ENCODE peak calls at places on chromosomes 6 and 20, in four cellular contexts. K is AG09319; V is CD4-positive, CD25-positive, alpha-beta regulatory T cell; O is neural progenitor cell. X is an unnamed sample.

GRCh38 chr6:1313755-1314503 is 2.0 kb downstream of the FOXQ1 start:
- DNase-seq in K (no peak), V (peak; percentile 21), O (peak; percentile 84), X (peak; percentile 25)

GRCh38 chr20:33744181-33744580 is 12.4 kb downstream of the ZNF341 start:
- DNase-seq in K (no peak), V (no peak), O (no peak), X (no peak)

GRCh38 chr6:137121401-137121997 is 51.9 kb downstream of the IL22RA2 start:
- DNase-seq in K (no peak), V (no peak), O (no peak), X (no peak)

GRCh38 chr20:37096415-37097039 is 730 bp upstream of the RBL1 start:
- DNase-seq in K (no peak), V (no peak), O (peak; percentile 7), X (no peak)

GRCh38 chr6:71181565-71181964 is 107.0 kb upstream of the OGFRL1 start:
- DNase-seq in K (peak; percentile 43), V (no peak), O (peak; percentile 52), X (no peak)

GRCh38 chr6:117986401-117986800 is 79.3 kb downstream of the SLC35F1 start:
- DNase-seq in K (no peak), V (no peak), O (no peak), X (no peak)

GRCh38 chr20:56735087-56735642 is 106.1 kb downstream of the TFAP2C start:
- DNase-seq in K (no peak), V (no peak), O (no peak), X (no peak)

GRCh38 chr6:150830409-150831165 is 34.9 kb upstream of the MTHFD1L start:
- DNase-seq in K (no peak), V (no peak), O (no peak), X (no peak)

GRCh38 chr6:110944681-110945151 is 13.8 kb upstream of the GTF3C6 start:
- DNase-seq in K (peak; percentile 40), V (peak; percentile 89), O (no peak), X (no peak)

GRCh38 chr6:35710241-35710847 is 21.6 kb upstream of the FKBP5 start:
- DNase-seq in K (no peak), V (no peak), O (no peak), X (peak; percentile 51)

GRCh38 chr6:3478341-3478740 is 21.5 kb upstream of the SLC22A23 start:
- DNase-seq in K (no peak), V (no peak), O (no peak), X (no peak)

X was measured in naive thymus-derived CD4-positive, alpha-beta T cell.